ENCODE peak calls at places on chromosome 9, in four cellular contexts. Q is stomach, J is gastrocnemius medialis, F is fibroblast of lung. D is an unnamed sample.

GRCh38 chr9:126584611-126585010 is 29.1 kb upstream of the LMX1B start:
- DNase-seq in Q (no peak), J (no peak), F (no peak), D (no peak)

GRCh38 chr9:82271099-82271498 is 282.5 kb downstream of the SPATA31D1 start:
- DNase-seq in Q (no peak), J (no peak), F (peak), D (no peak)

GRCh38 chr9:90478821-90479220 is 163.8 kb downstream of the DIRAS2 start:
- DNase-seq in Q (no peak), J (no peak), F (no peak), D (no peak)

GRCh38 chr9:107717608-107718314 is 228.2 kb upstream of the KLF4 start:
- DNase-seq in Q (no peak), J (no peak), F (no peak), D (no peak)

GRCh38 chr9:34654317-34655083 is 2.5 kb downstream of the IL11RA start:
- DNase-seq in Q (peak), J (no peak), F (no peak), D (peak)

GRCh38 chr9:127961166-127961490 is 19.7 kb downstream of the EEIG1 start:
- DNase-seq in Q (no peak), J (no peak), F (no peak), D (peak)

GRCh38 chr9:127444921-127445850 is 6.0 kb downstream of the RPL12 start:
- DNase-seq in Q (no peak), J (no peak), F (peak), D (no peak)

GRCh38 chr9:5428172-5428571 is 9.6 kb downstream of the PLGRKT start:
- DNase-seq in Q (no peak), J (no peak), F (no peak), D (no peak)

GRCh38 chr9:34430843-34431437 is 27.4 kb downstream of the FAM219A start:
- DNase-seq in Q (peak), J (peak), F (peak), D (peak)

GRCh38 chr9:90641868-90642558 is 611 bp downstream of the DIRAS2 start:
- DNase-seq in Q (no peak), J (no peak), F (no peak), D (no peak)

GRCh38 chr9:107131108-107131799 is 151.8 kb upstream of the RAD23B start:
- DNase-seq in Q (no peak), J (peak), F (no peak), D (no peak)

GRCh38 chr9:130745210-130745800 is 51.7 kb downstream of the EXOSC2 start:
- DNase-seq in Q (no peak), J (no peak), F (peak), D (no peak)

GRCh38 chr9:130701059-130702022 is 7.8 kb downstream of the EXOSC2 start:
- DNase-seq in Q (peak), J (no peak), F (peak), D (peak)

GRCh38 chr9:130015353-130016019 is 27.5 kb downstream of the FNBP1 start:
- DNase-seq in Q (no peak), J (no peak), F (no peak), D (no peak)

GRCh38 chr9:131503626-131504465 is 1.1 kb downstream of the POMT1 start:
- DNase-seq in Q (no peak), J (no peak), F (peak), D (no peak)

GRCh38 chr9:134377976-134378375 is 51.7 kb downstream of the RXRA start:
- DNase-seq in Q (peak), J (peak), F (no peak), D (no peak)

GRCh38 chr9:107049046-107049824 is 186.3 kb downstream of the ZNF462 start:
- DNase-seq in Q (no peak), J (no peak), F (peak), D (no peak)

GRCh38 chr9:135342206-135343130 is 137.1 kb upstream of the PPP1R26 start:
- DNase-seq in Q (no peak), J (no peak), F (no peak), D (no peak)

GRCh38 chr9:3848445-3849114 is 322.8 kb upstream of the RFX3 start:
- DNase-seq in Q (no peak), J (no peak), F (no peak), D (no peak)

GRCh38 chr9:7150153-7150890 is 392.5 kb downstream of the KDM4C start:
- DNase-seq in Q (no peak), J (no peak), F (no peak), D (no peak)

GRCh38 chr9:134048582-134048968 is 19.3 kb downstream of the BRD3 start:
- DNase-seq in Q (no peak), J (no peak), F (no peak), D (no peak)

GRCh38 chr9:112175796-112176315 is 759 bp upstream of the SUSD1 start:
- DNase-seq in Q (no peak), J (no peak), F (no peak), D (no peak)

GRCh38 chr9:108442604-108443277 is 413.0 kb downstream of the ACTL7B start:
- DNase-seq in Q (no peak), J (no peak), F (no peak), D (no peak)

GRCh38 chr9:97601228-97601898 is 31.8 kb downstream of the TSTD2 start:
- DNase-seq in Q (no peak), J (peak), F (no peak), D (no peak)

GRCh38 chr9:123867971-123868370 is 62.0 kb downstream of the DENND1A start:
- DNase-seq in Q (no peak), J (no peak), F (no peak), D (no peak)

GRCh38 chr9:128470560-128470959 is 14.8 kb downstream of the ODF2 start:
- DNase-seq in Q (no peak), J (no peak), F (peak), D (no peak)

GRCh38 chr9:71233646-71234045 is 112.2 kb upstream of the TRPM3 start:
- DNase-seq in Q (no peak), J (no peak), F (no peak), D (no peak)

GRCh38 chr9:97873877-97874276 is 20.9 kb downstream of the FOXE1 start:
- DNase-seq in Q (no peak), J (no peak), F (peak), D (no peak)

GRCh38 chr9:26669641-26670040 is 223.0 kb downstream of the CAAP1 start:
- DNase-seq in Q (no peak), J (no peak), F (no peak), D (no peak)

GRCh38 chr9:87676976-87677775 is 48.7 kb upstream of the CTSL start:
- DNase-seq in Q (no peak), J (no peak), F (peak), D (no peak)

GRCh38 chr9:137689745-137690529 is 71.1 kb downstream of the EHMT1 start:
- DNase-seq in Q (no peak), J (no peak), F (no peak), D (peak)

GRCh38 chr9:125258160-125258559 is 3.5 kb upstream of the GAPVD1 start:
- DNase-seq in Q (no peak), J (no peak), F (no peak), D (no peak)

GRCh38 chr9:72365525-72366256 is 683 bp upstream of the ZFAND5 start:
- DNase-seq in Q (peak), J (peak), F (peak), D (peak)
- TF ChIP-seq CTCF in Q (no peak), J (peak), F (no peak), D (peak)

GRCh38 chr9:99582768-99583167 is 238.9 kb upstream of the NR4A3 start:
- DNase-seq in Q (no peak), J (no peak), F (no peak), D (no peak)
- H3K4me3 ChIP-seq in Q (no peak), J (no peak), F (no peak), D (no peak)

GRCh38 chr9:95383845-95384244 is 66.3 kb upstream of the FANCC start:
- DNase-seq in Q (no peak), J (no peak), F (no peak), D (no peak)
- TF ChIP-seq CTCF in Q (no peak), J (no peak), F (no peak), D (no peak)

GRCh38 chr9:136398286-136398685 is 1.7 kb downstream of the SNAPC4 start:
- DNase-seq in Q (no peak), J (no peak), F (no peak), D (no peak)
- H3K4me3 ChIP-seq in Q (no peak), J (no peak), F (no peak), D (no peak)

DNA sequence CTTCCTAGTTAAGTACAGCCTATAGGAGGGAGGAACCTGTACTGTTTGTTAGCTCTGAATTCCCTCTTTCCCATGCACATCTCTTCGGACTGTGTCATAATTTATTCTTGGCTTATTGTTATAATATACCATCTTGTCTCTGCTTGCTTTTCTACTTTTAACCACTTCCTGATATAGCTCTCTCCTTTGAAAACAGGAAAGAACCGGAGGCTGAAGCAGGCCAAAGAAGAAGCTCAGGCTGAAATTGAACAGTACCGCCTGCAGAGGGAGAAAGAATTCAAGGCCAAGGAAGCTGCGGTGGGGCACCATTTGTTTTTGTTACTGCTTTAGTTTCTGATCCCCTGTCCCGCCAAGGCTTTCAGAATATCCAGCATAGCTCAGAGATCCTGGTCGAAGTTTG is 4.8 kb downstream of the ATP6V1G1 start:
- DNase-seq in Q (no peak), J (peak), F (peak), D (no peak)
- TF ChIP-seq CTCF in Q (no peak), J (no peak), F (peak), D (no peak)

GRCh38 chr9:20726144-20726543 is 42.1 kb downstream of the FOCAD start:
- DNase-seq in Q (no peak), J (no peak), F (no peak), D (no peak)

GRCh38 chr9:20732118-20732517 is 48.1 kb downstream of the FOCAD start:
- DNase-seq in Q (no peak), J (no peak), F (peak), D (no peak)

GRCh38 chr9:20729545-20729944 is 45.5 kb downstream of the FOCAD start:
- DNase-seq in Q (no peak), J (no peak), F (peak), D (no peak)

GRCh38 chr9:20725675-20726074 is 41.6 kb downstream of the FOCAD start:
- DNase-seq in Q (no peak), J (no peak), F (no peak), D (no peak)

GRCh38 chr9:20728493-20729220 is 44.6 kb downstream of the FOCAD start:
- DNase-seq in Q (no peak), J (no peak), F (peak), D (no peak)
- H3K4me3 ChIP-seq in Q (no peak), J (no peak), F (no peak), D (no peak)

GRCh38 chr9:16266648-16267276 is 603.7 kb downstream of the BNC2 start:
- DNase-seq in Q (no peak), J (no peak), F (no peak), D (no peak)
- TF ChIP-seq CTCF in Q (no peak), J (no peak), F (peak), D (no peak)

GRCh38 chr9:92327283-92327850 is 1.6 kb downstream of the CENPP start:
- DNase-seq in Q (no peak), J (no peak), F (no peak), D (no peak)

GRCh38 chr9:92325269-92325990 is at the start of the genes CENPP and NOL8:
- DNase-seq in Q (peak), J (peak), F (peak), D (peak)

GRCh38 chr9:92325991-92326500 is 293 bp downstream of the CENPP start:
- DNase-seq in Q (no peak), J (no peak), F (no peak), D (no peak)

GRCh38 chr9:92324889-92325268 is 271 bp downstream of the NOL8 start:
- DNase-seq in Q (no peak), J (no peak), F (no peak), D (no peak)

DNA sequence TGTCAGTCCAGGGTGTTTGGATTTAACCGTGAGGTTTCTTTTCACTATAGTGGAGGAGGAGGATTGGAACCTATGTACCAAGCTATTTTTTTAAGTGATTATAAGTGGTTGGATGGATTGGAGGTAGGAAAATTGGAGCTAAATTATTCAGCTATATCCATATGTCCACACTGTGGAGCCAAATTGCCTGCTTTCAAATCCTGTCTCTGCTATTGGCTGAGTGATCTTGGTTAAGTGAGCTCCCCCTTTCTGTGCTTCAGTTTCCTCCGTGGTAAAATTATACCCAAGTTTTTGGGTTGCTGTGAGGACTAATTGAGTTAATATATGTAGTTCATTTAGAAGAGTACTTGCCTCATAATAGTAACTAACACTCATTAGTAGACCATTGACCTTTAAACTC is 2.5 kb downstream of the CENPP start:
- DNase-seq in Q (no peak), J (no peak), F (peak), D (no peak)
- H3K4me3 ChIP-seq in Q (no peak), J (no peak), F (no peak), D (no peak)